ENCODE peak calls at places on chromosome 11, in seven cellular contexts. One of them, this sample, is unnamed.
A peak's percentile ranks its signal among the peaks of the same experiment; 100 is the strongest.

GRCh38 chr11:62555464-62556092 is 9.0 kb upstream of the AHNAK start:
- DNase-seq in adrenal gland: no peak
- DNase-seq in tibial nerve: no peak
- DNase-seq in IMR-90: peak; percentile 30
- DNase-seq in K562: no peak
- DNase-seq in upper lobe of right lung: no peak
- DNase-seq in lower lobe of right lung: peak; percentile 77
- DNase-seq in this sample: peak; percentile 63

GRCh38 chr11:58222730-58223129 is 6.0 kb downstream of the OR10Q1 start:
- DNase-seq in upper lobe of right lung: no peak
- DNase-seq in IMR-90: peak; percentile 41
- DNase-seq in adrenal gland: no peak
- DNase-seq in lower lobe of right lung: no peak
- DNase-seq in tibial nerve: no peak
- DNase-seq in K562: no peak
- DNase-seq in this sample: no peak

GRCh38 chr11:110086892-110087309 is 6.3 kb upstream of the ZC3H12C start:
- DNase-seq in tibial nerve: no peak
- DNase-seq in IMR-90: peak; percentile 90
- DNase-seq in upper lobe of right lung: no peak
- DNase-seq in adrenal gland: no peak
- DNase-seq in lower lobe of right lung: no peak
- DNase-seq in K562: no peak
- DNase-seq in this sample: no peak

GRCh38 chr11:76695767-76696166 is 25.2 kb upstream of the LRRC32 start:
- DNase-seq in adrenal gland: no peak
- DNase-seq in upper lobe of right lung: no peak
- DNase-seq in K562: no peak
- DNase-seq in lower lobe of right lung: no peak
- DNase-seq in IMR-90: no peak
- DNase-seq in tibial nerve: no peak
- DNase-seq in this sample: no peak

GRCh38 chr11:9607511-9607899 is 34.0 kb downstream of the WEE1 start:
- DNase-seq in adrenal gland: no peak
- DNase-seq in tibial nerve: no peak
- DNase-seq in IMR-90: no peak
- DNase-seq in upper lobe of right lung: no peak
- DNase-seq in lower lobe of right lung: no peak
- DNase-seq in K562: no peak
- DNase-seq in this sample: no peak

GRCh38 chr11:79525257-79525656 is 84.4 kb upstream of the TENM4 start:
- DNase-seq in adrenal gland: no peak
- DNase-seq in IMR-90: no peak
- DNase-seq in upper lobe of right lung: no peak
- DNase-seq in lower lobe of right lung: no peak
- DNase-seq in tibial nerve: no peak
- DNase-seq in K562: no peak
- DNase-seq in this sample: no peak

GRCh38 chr11:116379185-116379828 is 393.5 kb downstream of the BUD13 start:
- DNase-seq in lower lobe of right lung: no peak
- DNase-seq in upper lobe of right lung: no peak
- DNase-seq in adrenal gland: peak; percentile 46
- DNase-seq in K562: peak; percentile 43
- DNase-seq in IMR-90: peak; percentile 14
- DNase-seq in tibial nerve: no peak
- DNase-seq in this sample: no peak

GRCh38 chr11:3667149-3668035 is 3.8 kb downstream of the CHRNA10 start:
- DNase-seq in lower lobe of right lung: no peak
- DNase-seq in adrenal gland: no peak
- DNase-seq in K562: no peak
- DNase-seq in tibial nerve: no peak
- DNase-seq in IMR-90: no peak
- DNase-seq in upper lobe of right lung: no peak
- DNase-seq in this sample: no peak

GRCh38 chr11:125944350-125945010 is 1.4 kb upstream of the VSIG10L2 start:
- DNase-seq in upper lobe of right lung: peak; percentile 34
- DNase-seq in lower lobe of right lung: no peak
- DNase-seq in tibial nerve: no peak
- DNase-seq in IMR-90: no peak
- DNase-seq in adrenal gland: no peak
- DNase-seq in K562: no peak
- DNase-seq in this sample: no peak

GRCh38 chr11:93700830-93701229 is 39.3 kb downstream of the CEP295 start:
- DNase-seq in K562: no peak
- DNase-seq in IMR-90: peak; percentile 65
- DNase-seq in lower lobe of right lung: no peak
- DNase-seq in adrenal gland: peak; percentile 29
- DNase-seq in tibial nerve: no peak
- DNase-seq in upper lobe of right lung: no peak
- DNase-seq in this sample: no peak

GRCh38 chr11:111512296-111513239 is at the start of gene BTG4:
- DNase-seq in adrenal gland: peak; percentile 19
- DNase-seq in K562: peak; percentile 56
- DNase-seq in tibial nerve: no peak
- DNase-seq in upper lobe of right lung: no peak
- DNase-seq in IMR-90: no peak
- DNase-seq in lower lobe of right lung: peak; percentile 45
- DNase-seq in this sample: peak; percentile 24

GRCh38 chr11:117761993-117762392 is 35.0 kb downstream of the DSCAML1 start:
- DNase-seq in IMR-90: no peak
- DNase-seq in K562: no peak
- DNase-seq in lower lobe of right lung: no peak
- DNase-seq in upper lobe of right lung: no peak
- DNase-seq in adrenal gland: no peak
- DNase-seq in tibial nerve: no peak
- DNase-seq in this sample: no peak

GRCh38 chr11:83990160-83990733 is 704.1 kb upstream of the CCDC90B start:
- DNase-seq in IMR-90: no peak
- DNase-seq in upper lobe of right lung: no peak
- DNase-seq in tibial nerve: no peak
- DNase-seq in K562: no peak
- DNase-seq in lower lobe of right lung: no peak
- DNase-seq in adrenal gland: no peak
- DNase-seq in this sample: peak; percentile 22

GRCh38 chr11:16897460-16898061 is 116.7 kb downstream of the PLEKHA7 start:
- DNase-seq in upper lobe of right lung: no peak
- DNase-seq in tibial nerve: no peak
- DNase-seq in K562: no peak
- DNase-seq in IMR-90: no peak
- DNase-seq in lower lobe of right lung: no peak
- DNase-seq in adrenal gland: no peak
- DNase-seq in this sample: no peak

GRCh38 chr11:44680982-44681597 is 45.7 kb upstream of the TSPAN18 start:
- DNase-seq in lower lobe of right lung: no peak
- DNase-seq in tibial nerve: no peak
- DNase-seq in upper lobe of right lung: no peak
- DNase-seq in IMR-90: no peak
- DNase-seq in K562: no peak
- DNase-seq in adrenal gland: no peak
- DNase-seq in this sample: no peak

GRCh38 chr11:13316528-13316961 is 39.0 kb downstream of the BMAL1 start:
- DNase-seq in K562: no peak
- DNase-seq in lower lobe of right lung: peak; percentile 66
- DNase-seq in adrenal gland: peak; percentile 85
- DNase-seq in tibial nerve: no peak
- DNase-seq in upper lobe of right lung: peak; percentile 77
- DNase-seq in IMR-90: peak; percentile 55
- DNase-seq in this sample: peak; percentile 46

GRCh38 chr11:19053909-19054308 is 6.6 kb downstream of the MRGPRX2 start:
- DNase-seq in adrenal gland: no peak
- DNase-seq in lower lobe of right lung: no peak
- DNase-seq in IMR-90: no peak
- DNase-seq in K562: no peak
- DNase-seq in upper lobe of right lung: no peak
- DNase-seq in tibial nerve: no peak
- DNase-seq in this sample: no peak

GRCh38 chr11:88313441-88313840 is 24.1 kb downstream of the CTSC start:
- DNase-seq in lower lobe of right lung: no peak
- DNase-seq in K562: no peak
- DNase-seq in upper lobe of right lung: no peak
- DNase-seq in adrenal gland: no peak
- DNase-seq in tibial nerve: no peak
- DNase-seq in IMR-90: peak; percentile 27
- DNase-seq in this sample: no peak

GRCh38 chr11:38839076-38839475 is 2241.0 kb upstream of the RAG2 start:
- DNase-seq in adrenal gland: no peak
- DNase-seq in tibial nerve: no peak
- DNase-seq in upper lobe of right lung: no peak
- DNase-seq in K562: no peak
- DNase-seq in lower lobe of right lung: no peak
- DNase-seq in IMR-90: no peak
- DNase-seq in this sample: no peak

GRCh38 chr11:128548655-128549255 is 38.6 kb downstream of the ETS1 start:
- DNase-seq in tibial nerve: peak; percentile 30
- DNase-seq in lower lobe of right lung: peak; percentile 70
- DNase-seq in IMR-90: peak; percentile 32
- DNase-seq in adrenal gland: peak; percentile 46
- DNase-seq in upper lobe of right lung: peak; percentile 76
- DNase-seq in K562: no peak
- DNase-seq in this sample: peak; percentile 81

GRCh38 chr11:13317293-13318080 is 39.9 kb downstream of the BMAL1 start:
- DNase-seq in upper lobe of right lung: no peak
- DNase-seq in lower lobe of right lung: no peak
- DNase-seq in IMR-90: no peak
- DNase-seq in K562: no peak
- DNase-seq in adrenal gland: no peak
- DNase-seq in tibial nerve: no peak
- DNase-seq in this sample: no peak

GRCh38 chr11:9662273-9662672 is 1.6 kb upstream of the SWAP70 start:
- DNase-seq in lower lobe of right lung: peak; percentile 50
- DNase-seq in adrenal gland: peak; percentile 18
- DNase-seq in IMR-90: no peak
- DNase-seq in upper lobe of right lung: no peak
- DNase-seq in tibial nerve: no peak
- DNase-seq in K562: no peak
- DNase-seq in this sample: peak; percentile 13

GRCh38 chr11:41955635-41956400 is 496.4 kb upstream of the LRRC4C start:
- DNase-seq in K562: no peak
- DNase-seq in lower lobe of right lung: no peak
- DNase-seq in adrenal gland: no peak
- DNase-seq in IMR-90: no peak
- DNase-seq in upper lobe of right lung: no peak
- DNase-seq in tibial nerve: no peak
- DNase-seq in this sample: no peak
- H3K4me1 ChIP-seq in K562: no peaks in the 10 kb centered on the region
- H3K4me1 ChIP-seq in lower lobe of right lung: no peaks in the 10 kb centered on the region
- H3K4me1 ChIP-seq in adrenal gland: no peaks in the 10 kb centered on the region
- H3K4me1 ChIP-seq in IMR-90: no peaks in the 10 kb centered on the region
- H3K4me1 ChIP-seq in upper lobe of right lung: no peaks in the 10 kb centered on the region
- H3K4me1 ChIP-seq in tibial nerve: no peaks in the 10 kb centered on the region
- H3K4me1 ChIP-seq in this sample: no peaks in the 10 kb centered on the region

GRCh38 chr11:124739479-124740276 is at the start of gene NRGN:
- DNase-seq in upper lobe of right lung: peak; percentile 96
- DNase-seq in tibial nerve: peak; percentile 80
- DNase-seq in lower lobe of right lung: peak; percentile 94
- DNase-seq in IMR-90: peak; percentile 82
- DNase-seq in adrenal gland: peak; percentile 91
- DNase-seq in K562: peak; percentile 97
- DNase-seq in this sample: peak; percentile 95

GRCh38 chr11:124738713-124739478 is 846 bp upstream of the NRGN start:
- DNase-seq in IMR-90: no peak
- DNase-seq in lower lobe of right lung: no peak
- DNase-seq in upper lobe of right lung: no peak
- DNase-seq in K562: no peak
- DNase-seq in tibial nerve: no peak
- DNase-seq in adrenal gland: no peak
- DNase-seq in this sample: no peak

GRCh38 chr11:124743050-124743449 is 3.3 kb downstream of the NRGN start:
- DNase-seq in upper lobe of right lung: no peak
- DNase-seq in K562: no peak
- DNase-seq in tibial nerve: no peak
- DNase-seq in IMR-90: no peak
- DNase-seq in adrenal gland: no peak
- DNase-seq in lower lobe of right lung: no peak
- DNase-seq in this sample: no peak

GRCh38 chr11:124737638-124738293 is 2.0 kb upstream of the NRGN start:
- DNase-seq in tibial nerve: no peak
- DNase-seq in adrenal gland: no peak
- DNase-seq in upper lobe of right lung: no peak
- DNase-seq in K562: no peak
- DNase-seq in lower lobe of right lung: no peak
- DNase-seq in IMR-90: no peak
- DNase-seq in this sample: no peak

DNA sequence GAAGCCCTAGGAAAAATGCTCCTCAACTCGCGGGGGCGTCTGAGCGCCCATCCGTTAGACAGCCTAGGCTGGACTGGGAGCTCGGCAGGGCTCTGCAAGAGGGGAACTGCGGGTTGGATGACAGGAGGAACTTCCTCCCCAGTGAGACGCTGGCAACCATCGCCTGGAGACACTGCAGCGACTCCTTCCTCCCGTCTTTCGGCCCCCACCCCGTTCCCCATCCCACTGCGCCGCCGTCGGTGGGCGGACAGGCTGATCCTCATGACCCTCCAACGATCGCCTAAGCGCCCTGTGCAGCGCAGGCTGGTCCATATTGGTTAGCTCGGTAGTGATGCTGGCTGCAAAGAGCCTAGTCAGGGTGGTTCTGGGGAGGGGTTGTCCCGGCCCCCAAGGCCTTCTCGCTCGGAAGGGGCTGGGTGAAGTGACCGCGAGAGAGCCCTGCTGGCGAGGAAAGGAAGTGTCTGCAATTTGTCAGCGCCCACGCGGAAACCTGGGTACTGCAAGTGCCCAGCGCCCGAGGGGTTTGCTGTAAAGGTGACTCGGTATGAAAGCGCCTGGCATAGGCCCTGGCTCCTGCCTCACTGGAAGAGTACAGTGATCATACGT is 638 bp downstream of the NRGN start:
- DNase-seq in tibial nerve: no peak
- DNase-seq in upper lobe of right lung: peak; percentile 85
- DNase-seq in lower lobe of right lung: peak; percentile 77
- DNase-seq in adrenal gland: no peak
- DNase-seq in K562: peak; percentile 43
- DNase-seq in IMR-90: no peak
- DNase-seq in this sample: peak; percentile 74
- H3K27ac ChIP-seq in tibial nerve: no peak overlapping the region
- H3K27ac ChIP-seq in upper lobe of right lung: peak overlapping the region; percentile 36
- H3K27ac ChIP-seq in lower lobe of right lung: peak overlapping the region; percentile 56
- H3K27ac ChIP-seq in adrenal gland: no peak overlapping the region
- H3K27ac ChIP-seq in K562: no peak overlapping the region
- H3K27ac ChIP-seq in IMR-90: no peak overlapping the region
- H3K27ac ChIP-seq in this sample: peak overlapping the region; percentile 32

DNA sequence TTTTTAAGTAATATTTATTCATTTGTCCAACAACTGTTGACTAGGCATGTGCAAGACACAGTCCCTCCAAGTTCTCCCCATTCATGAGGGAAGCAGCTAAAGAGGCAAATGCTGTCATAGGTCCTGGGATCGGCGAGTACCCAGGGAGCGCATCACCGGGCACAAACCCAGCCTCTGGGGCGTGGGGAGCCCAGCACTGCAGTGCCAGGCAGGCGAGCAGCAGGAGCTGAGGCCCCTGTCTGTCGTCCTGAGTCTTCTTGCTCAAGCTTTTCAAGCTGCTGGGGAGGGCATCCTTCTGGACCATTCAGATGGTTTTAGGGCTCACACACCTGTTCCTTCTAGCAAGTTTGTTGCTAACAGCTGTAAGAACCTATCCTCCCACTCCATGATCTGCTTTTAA is 62.1 kb downstream of the PPFIA1 start:
- DNase-seq in tibial nerve: no peak
- DNase-seq in adrenal gland: no peak
- DNase-seq in K562: no peak
- DNase-seq in IMR-90: no peak
- DNase-seq in upper lobe of right lung: no peak
- DNase-seq in lower lobe of right lung: no peak
- DNase-seq in this sample: no peak
- H3K36me3 ChIP-seq in tibial nerve: peaks cover 15% of the 10 kb centered on the region
- H3K36me3 ChIP-seq in adrenal gland: peaks cover 81% of the 10 kb centered on the region
- H3K36me3 ChIP-seq in K562: peaks cover 92% of the 10 kb centered on the region
- H3K36me3 ChIP-seq in IMR-90: peaks cover 49% of the 10 kb centered on the region
- H3K36me3 ChIP-seq in upper lobe of right lung: peaks cover 95% of the 10 kb centered on the region
- H3K36me3 ChIP-seq in lower lobe of right lung: peaks cover 100% of the 10 kb centered on the region
- H3K36me3 ChIP-seq in this sample: no peaks in the 10 kb centered on the region

GRCh38 chr11:102114032-102114431 is 3.8 kb downstream of the YAP1 start:
- DNase-seq in lower lobe of right lung: no peak
- DNase-seq in IMR-90: peak; percentile 17
- DNase-seq in tibial nerve: no peak
- DNase-seq in upper lobe of right lung: no peak
- DNase-seq in adrenal gland: no peak
- DNase-seq in K562: no peak
- DNase-seq in this sample: no peak
- H3K4me1 ChIP-seq in lower lobe of right lung: peaks cover 63% of the 10 kb centered on the region
- H3K4me1 ChIP-seq in IMR-90: peaks cover 13% of the 10 kb centered on the region
- H3K4me1 ChIP-seq in tibial nerve: no peaks in the 10 kb centered on the region
- H3K4me1 ChIP-seq in upper lobe of right lung: peaks cover 35% of the 10 kb centered on the region
- H3K4me1 ChIP-seq in adrenal gland: peaks cover 56% of the 10 kb centered on the region
- H3K4me1 ChIP-seq in K562: peaks cover 12% of the 10 kb centered on the region
- H3K4me1 ChIP-seq in this sample: peaks cover 7% of the 10 kb centered on the region